ENCODE peak calls at places on chromosomes 1 and 21, in six cellular contexts. Q is transverse colon; T is ovary; I is naive thymus-derived CD4-positive, alpha-beta T cell; W is fibroblast of lung; J is mammary epithelial cell. S is an unnamed sample. For H3K4me1 and H3K27me3, the result is how much of the 10 kb centered on the place peaks cover.

GRCh38 chr1:3119748-3120524 is 50.9 kb downstream of the PRDM16 start:
- DNase-seq in W (peak), T (no peak), I (no peak), J (no peak), Q (no peak), S (no peak)

GRCh38 chr1:35650416-35650815 is 9.1 kb upstream of the PSMB2 start:
- DNase-seq in Q (no peak), W (no peak), J (no peak), I (no peak), T (no peak), S (no peak)

GRCh38 chr1:221458430-221459156 is 283.3 kb downstream of the DUSP10 start:
- DNase-seq in T (no peak), I (no peak), J (peak), Q (no peak), W (peak), S (no peak)

GRCh38 chr1:174519845-174520244 is 72.1 kb downstream of the GPR52 start:
- DNase-seq in I (no peak), J (no peak), T (no peak), W (no peak), Q (no peak), S (no peak)

GRCh38 chr1:169126335-169126734 is 19.8 kb downstream of the ATP1B1 start:
- DNase-seq in J (no peak), T (no peak), W (no peak), I (no peak), Q (no peak), S (no peak)

GRCh38 chr1:25810341-25811299 is 9.1 kb upstream of the MTFR1L start:
- DNase-seq in W (no peak), J (no peak), T (peak), I (peak), Q (peak), S (peak)

GRCh38 chr1:185376288-185376687 is 59.2 kb upstream of the IVNS1ABP start:
- DNase-seq in J (no peak), W (no peak), Q (no peak), I (no peak), T (no peak), S (no peak)

GRCh38 chr1:6497215-6497866 is 5.9 kb upstream of the PLEKHG5 start:
- DNase-seq in T (peak), I (peak), W (peak), J (peak), Q (peak), S (peak)

GRCh38 chr1:48688102-48688760 is 88.5 kb downstream of the BEND5 start:
- DNase-seq in T (no peak), I (no peak), W (no peak), J (no peak), Q (no peak), S (no peak)

GRCh38 chr1:214466759-214467585 is 84.4 kb downstream of the PTPN14 start:
- DNase-seq in Q (no peak), W (no peak), J (peak), T (no peak), I (no peak), S (no peak)

GRCh38 chr1:15158506-15159165 is 5.1 kb downstream of the TMEM51 start:
- DNase-seq in J (peak), I (no peak), Q (no peak), T (peak), W (peak), S (no peak)

GRCh38 chr1:176033879-176034278 is 173.2 kb downstream of the COP1 start:
- DNase-seq in Q (no peak), T (no peak), I (no peak), W (peak), J (no peak), S (no peak)

GRCh38 chr1:94805912-94806311 is 14.2 kb upstream of the SLC44A3 start:
- DNase-seq in Q (peak), I (peak), J (peak), W (peak), T (peak), S (peak)

GRCh38 chr1:94666797-94667196 is 125.2 kb upstream of the F3 start:
- DNase-seq in J (no peak), T (no peak), Q (no peak), W (no peak), I (no peak), S (no peak)

GRCh38 chr1:57195436-57195941 is 228.4 kb downstream of the DAB1 start:
- DNase-seq in Q (no peak), T (no peak), W (no peak), J (no peak), I (no peak), S (no peak)

GRCh38 chr1:219322766-219323165 is 149.1 kb downstream of the LYPLAL1 start:
- DNase-seq in W (no peak), J (no peak), T (no peak), Q (no peak), I (no peak), S (no peak)

GRCh38 chr1:75768021-75768420 is 18.0 kb upstream of the RABGGTB start:
- DNase-seq in W (peak), Q (no peak), T (no peak), I (no peak), J (peak), S (no peak)

GRCh38 chr1:184810735-184811316 is 56.2 kb upstream of the EDEM3 start:
- DNase-seq in T (no peak), J (no peak), I (no peak), Q (no peak), W (no peak), S (no peak)

GRCh38 chr21:42505090-42505726 is 8.4 kb upstream of the SLC37A1 start:
- DNase-seq in T (no peak), Q (no peak), W (no peak), I (no peak), J (no peak), S (no peak)

GRCh38 chr1:119603695-119604094 is 44.4 kb downstream of the ZNF697 start:
- DNase-seq in I (no peak), T (no peak), Q (no peak), W (no peak), J (peak), S (no peak)

GRCh38 chr1:207017615-207018559 is 14.7 kb downstream of the C1orf116 start:
- DNase-seq in T (no peak), I (no peak), Q (no peak), W (peak), J (peak), S (no peak)

GRCh38 chr1:27555700-27556424 is 48.1 kb downstream of the AHDC1 start:
- DNase-seq in Q (no peak), I (peak), J (no peak), W (no peak), T (peak), S (no peak)

GRCh38 chr1:98696077-98696476 is 34.6 kb downstream of the SNX7 start:
- DNase-seq in W (no peak), J (no peak), I (no peak), Q (no peak), T (no peak), S (no peak)

GRCh38 chr1:84297546-84298244 is 3.8 kb upstream of the SAMD13 start:
- DNase-seq in I (no peak), J (no peak), W (no peak), T (no peak), Q (no peak), S (no peak)

GRCh38 chr1:84298688-84299535 is 2.6 kb upstream of the SAMD13 start:
- DNase-seq in I (peak), Q (peak), T (no peak), J (peak), W (peak), S (no peak)

GRCh38 chr1:84300501-84300900 is 1.0 kb upstream of the SAMD13 start:
- DNase-seq in J (no peak), T (no peak), W (no peak), I (no peak), Q (no peak), S (no peak)

GRCh38 chr1:84299536-84300260 is 1.8 kb upstream of the SAMD13 start:
- DNase-seq in J (no peak), W (peak), I (no peak), Q (no peak), T (no peak), S (no peak)

DNA sequence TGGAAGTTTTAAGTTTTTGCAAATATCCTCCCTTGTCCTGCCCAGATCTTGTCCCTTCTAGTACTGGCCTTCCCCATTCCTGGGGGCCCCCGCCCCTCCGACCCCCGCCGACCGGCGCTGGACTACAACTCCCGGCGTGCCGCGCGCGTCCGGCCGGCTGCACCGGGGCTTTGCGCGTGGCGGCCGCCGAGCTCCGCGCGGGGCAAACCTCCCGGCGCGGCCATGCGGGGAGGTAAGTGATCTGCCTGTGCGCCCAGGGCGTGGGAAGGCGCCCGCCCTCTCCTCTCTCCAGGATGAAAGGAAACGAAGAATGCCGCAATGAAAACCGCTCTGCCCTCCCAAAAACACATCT is 3.2 kb upstream of the SAMD13 start:
- DNase-seq in T (peak), Q (peak), I (peak), W (peak), J (peak), S (peak)
- H3K4me1 ChIP-seq in T (under half), Q (under half), I (under half), W (under half), J (under half), S (under half)

GRCh38 chr1:62318320-62318755 is 896 bp downstream of the KANK4 start:
- DNase-seq in I (no peak), J (no peak), W (no peak), T (no peak), Q (no peak), S (no peak)

GRCh38 chr1:62317021-62317768 is 2.0 kb downstream of the KANK4 start:
- DNase-seq in T (no peak), I (no peak), Q (no peak), W (no peak), J (no peak), S (no peak)

GRCh38 chr1:62315387-62315786 is 3.8 kb downstream of the KANK4 start:
- DNase-seq in T (no peak), I (no peak), Q (no peak), J (no peak), W (no peak), S (no peak)

GRCh38 chr1:62312698-62313097 is 6.5 kb downstream of the KANK4 start:
- DNase-seq in T (no peak), J (no peak), I (no peak), Q (no peak), W (no peak), S (no peak)

GRCh38 chr1:62314951-62315350 is 4.3 kb downstream of the KANK4 start:
- DNase-seq in I (no peak), W (no peak), Q (no peak), J (no peak), T (no peak), S (no peak)
- H3K27me3 ChIP-seq in I (under half), W (under half), Q (under half), J (under half), T (under half), S (under half)

DNA sequence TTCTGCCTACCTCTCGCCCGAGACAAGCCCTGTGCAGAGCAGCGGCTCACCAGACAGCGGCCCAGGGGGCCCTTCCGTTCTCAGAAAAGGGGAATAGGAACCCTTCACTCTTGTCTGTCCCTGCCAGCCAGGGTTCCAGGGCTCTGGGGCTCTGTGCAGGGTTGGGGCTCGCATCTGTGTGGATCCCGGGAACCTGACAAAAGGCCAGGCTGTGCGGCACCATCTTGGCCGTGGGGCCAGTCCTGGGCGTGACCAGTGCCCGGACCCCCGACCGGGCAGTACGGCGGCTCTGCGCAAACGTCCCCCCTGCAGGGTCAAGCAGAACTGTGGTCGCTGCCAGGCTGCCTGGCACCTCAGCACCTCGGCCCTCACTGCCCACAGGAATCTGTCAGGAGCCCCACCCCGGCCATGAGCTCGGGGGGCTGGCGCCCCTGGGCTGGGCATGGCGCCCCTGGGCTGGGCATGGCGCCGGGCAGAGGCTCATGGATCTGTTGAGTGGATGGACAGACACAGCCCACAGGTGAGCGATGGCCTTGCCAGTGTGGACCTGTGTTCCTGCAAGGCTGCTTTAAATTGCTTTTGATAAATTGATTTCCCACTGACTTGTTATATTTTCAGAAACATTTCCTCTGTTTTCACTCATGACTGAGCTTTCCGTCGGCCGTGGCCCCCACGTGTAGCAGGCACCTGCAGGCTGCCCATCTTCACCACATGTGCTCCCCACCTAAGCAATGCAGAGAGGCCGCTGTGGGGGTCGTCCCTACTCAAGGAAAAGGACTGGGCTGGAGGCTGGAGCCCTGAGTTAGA is 59.0 kb downstream of the SLX9 start:
- DNase-seq in I (no peak), T (no peak), Q (no peak), J (no peak), W (no peak), S (no peak)
- H3K4me1 ChIP-seq in I (under half), T (under half), Q (under half), J (under half), W (under half), S (under half)

DNA sequence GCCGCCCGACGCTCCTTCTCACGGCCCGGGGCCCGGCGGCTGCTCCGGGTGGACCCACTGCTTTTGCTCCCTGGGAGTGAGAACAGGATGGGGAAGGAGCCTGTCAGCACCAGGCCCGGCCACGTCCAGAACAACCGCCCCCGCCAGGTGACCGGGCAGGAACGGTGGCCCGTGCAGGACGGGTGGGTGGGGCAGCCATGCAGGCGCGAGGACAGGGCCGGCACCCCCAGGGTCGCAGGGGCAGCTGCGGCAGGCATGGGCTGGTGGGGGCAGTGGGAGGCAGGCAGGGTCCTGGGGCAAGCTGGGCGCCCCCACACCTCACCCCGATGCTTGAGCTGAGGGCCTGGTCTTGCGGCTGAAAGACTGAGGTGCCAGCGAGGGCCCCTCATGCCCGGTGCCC is 5.4 kb downstream of the TAS1R3 start:
- DNase-seq in W (no peak), J (no peak), I (no peak), Q (no peak), T (no peak), S (no peak)
- H3K27me3 ChIP-seq in W (under half), J (under half), I (under half), Q (under half), T (under half), S (under half)

S was measured in CD4-positive, CD25-positive, alpha-beta regulatory T cell.